ENCODE peak calls at places on chromosomes 13 and 19, in five cellular contexts. One of them, this sample, is unnamed.

GRCh38 chr13:36673838-36674326 is at the start of gene SERTM1:
- DNase-seq in HepG2: no peak
- DNase-seq in H1: peak; percentile 81
- DNase-seq in WTC11: peak; percentile 82
- DNase-seq in K562: no peak
- DNase-seq in this sample: no peak

GRCh38 chr13:25973576-25973975 is 78.2 kb downstream of the SHISA2 start:
- DNase-seq in HepG2: no peak
- DNase-seq in WTC11: no peak
- DNase-seq in H1: no peak
- DNase-seq in K562: no peak
- DNase-seq in this sample: no peak

GRCh38 chr13:28707629-28708427 is 10.9 kb downstream of the SLC46A3 start:
- DNase-seq in HepG2: no peak
- DNase-seq in K562: no peak
- DNase-seq in H1: no peak
- DNase-seq in WTC11: no peak
- DNase-seq in this sample: peak; percentile 94

GRCh38 chr13:113861433-113862030 is 2.3 kb downstream of the GAS6 start:
- DNase-seq in K562: no peak
- DNase-seq in WTC11: no peak
- DNase-seq in H1: peak; percentile 51
- DNase-seq in HepG2: no peak
- DNase-seq in this sample: no peak

GRCh38 chr13:95298971-95299627 is 2.2 kb downstream of the ABCC4 start:
- DNase-seq in HepG2: no peak
- DNase-seq in H1: no peak
- DNase-seq in WTC11: no peak
- DNase-seq in K562: no peak
- DNase-seq in this sample: no peak

GRCh38 chr13:84243340-84243739 is 361.1 kb upstream of the SLITRK1 start:
- DNase-seq in H1: no peak
- DNase-seq in WTC11: no peak
- DNase-seq in K562: no peak
- DNase-seq in HepG2: no peak
- DNase-seq in this sample: no peak

GRCh38 chr19:6070179-6071102 is 39.9 kb downstream of the RFX2 start:
- DNase-seq in K562: no peak
- DNase-seq in WTC11: no peak
- DNase-seq in H1: no peak
- DNase-seq in HepG2: no peak
- DNase-seq in this sample: no peak

GRCh38 chr19:14786421-14786851 is 8.1 kb upstream of the ADGRE2 start:
- DNase-seq in WTC11: peak; percentile 78
- DNase-seq in HepG2: no peak
- DNase-seq in K562: peak; percentile 74
- DNase-seq in H1: peak; percentile 90
- DNase-seq in this sample: no peak

GRCh38 chr13:26036383-26036782 is 15.4 kb downstream of the SHISA2 start:
- DNase-seq in K562: no peak
- DNase-seq in HepG2: no peak
- DNase-seq in WTC11: no peak
- DNase-seq in H1: no peak
- DNase-seq in this sample: no peak

GRCh38 chr13:110758195-110758594 is 44.7 kb downstream of the ING1 start:
- DNase-seq in WTC11: no peak
- DNase-seq in K562: no peak
- DNase-seq in HepG2: no peak
- DNase-seq in H1: no peak
- DNase-seq in this sample: no peak

GRCh38 chr13:25971077-25971476 is 80.7 kb downstream of the SHISA2 start:
- DNase-seq in WTC11: no peak
- DNase-seq in K562: no peak
- DNase-seq in H1: no peak
- DNase-seq in HepG2: no peak
- DNase-seq in this sample: no peak

GRCh38 chr13:76677047-76677446 is 209.2 kb downstream of the KCTD12 start:
- DNase-seq in K562: no peak
- DNase-seq in WTC11: no peak
- DNase-seq in H1: no peak
- DNase-seq in HepG2: no peak
- DNase-seq in this sample: no peak

GRCh38 chr13:20340759-20341161 is 108.6 kb upstream of the GJB6 start:
- DNase-seq in K562: no peak
- DNase-seq in WTC11: no peak
- DNase-seq in H1: no peak
- DNase-seq in HepG2: no peak
- DNase-seq in this sample: no peak

GRCh38 chr13:44141213-44141724 is 232.4 kb upstream of the SERP2 start:
- DNase-seq in K562: no peak
- DNase-seq in H1: no peak
- DNase-seq in WTC11: no peak
- DNase-seq in HepG2: no peak
- DNase-seq in this sample: no peak

GRCh38 chr19:18612772-18613588 is at the start of gene TMEM59L:
- DNase-seq in HepG2: no peak
- DNase-seq in K562: peak; percentile 67
- DNase-seq in H1: peak; percentile 82
- DNase-seq in WTC11: peak; percentile 60
- DNase-seq in this sample: no peak

GRCh38 chr13:28582225-28582891 is 76.6 kb upstream of the POMP start:
- DNase-seq in H1: no peak
- DNase-seq in HepG2: no peak
- DNase-seq in K562: peak; percentile 38
- DNase-seq in WTC11: no peak
- DNase-seq in this sample: no peak

GRCh38 chr19:29680447-29680846 is 15.2 kb downstream of the PLEKHF1 start:
- DNase-seq in HepG2: no peak
- DNase-seq in WTC11: no peak
- DNase-seq in H1: no peak
- DNase-seq in K562: no peak
- DNase-seq in this sample: no peak

GRCh38 chr19:45492137-45492626 is 4.7 kb downstream of the RTN2 start:
- DNase-seq in H1: no peak
- DNase-seq in WTC11: no peak
- DNase-seq in HepG2: no peak
- DNase-seq in K562: no peak
- DNase-seq in this sample: no peak

GRCh38 chr19:7540761-7541480 is 5.4 kb downstream of the PNPLA6 start:
- DNase-seq in HepG2: no peak
- DNase-seq in K562: peak; percentile 88
- DNase-seq in WTC11: peak; percentile 89
- DNase-seq in H1: peak; percentile 92
- DNase-seq in this sample: no peak

GRCh38 chr13:41693434-41693833 is 236.1 kb downstream of the RGCC start:
- DNase-seq in K562: no peak
- DNase-seq in WTC11: no peak
- DNase-seq in HepG2: no peak
- DNase-seq in H1: no peak
- DNase-seq in this sample: no peak

GRCh38 chr13:112029143-112029542 is 37.8 kb upstream of the SOX1 start:
- DNase-seq in HepG2: no peak
- DNase-seq in WTC11: no peak
- DNase-seq in K562: no peak
- DNase-seq in H1: no peak
- DNase-seq in this sample: no peak

GRCh38 chr13:112938680-112939079 is 30.3 kb upstream of the MCF2L start:
- DNase-seq in H1: no peak
- DNase-seq in HepG2: no peak
- DNase-seq in WTC11: no peak
- DNase-seq in K562: no peak
- DNase-seq in this sample: no peak

GRCh38 chr19:18637644-18638630 is 1.1 kb downstream of the KLHL26 start:
- DNase-seq in WTC11: no peak
- DNase-seq in H1: no peak
- DNase-seq in K562: no peak
- DNase-seq in HepG2: no peak
- DNase-seq in this sample: no peak

GRCh38 chr13:46119883-46120614 is 15.2 kb upstream of the CPB2 start:
- DNase-seq in WTC11: no peak
- DNase-seq in HepG2: no peak
- DNase-seq in K562: peak; percentile 73
- DNase-seq in H1: no peak
- DNase-seq in this sample: no peak

GRCh38 chr13:101455863-101456262 is 3.4 kb downstream of the ITGBL1 start:
- DNase-seq in WTC11: no peak
- DNase-seq in HepG2: no peak
- DNase-seq in K562: no peak
- DNase-seq in H1: no peak
- DNase-seq in this sample: no peak

GRCh38 chr19:13866463-13867046 is 10.4 kb upstream of the NANOS3 start:
- DNase-seq in HepG2: no peak
- DNase-seq in WTC11: no peak
- DNase-seq in H1: no peak
- DNase-seq in K562: no peak
- DNase-seq in this sample: no peak

GRCh38 chr13:108987488-108987887 is 358.1 kb downstream of the MYO16 start:
- DNase-seq in H1: no peak
- DNase-seq in HepG2: no peak
- DNase-seq in WTC11: no peak
- DNase-seq in K562: no peak
- DNase-seq in this sample: no peak

GRCh38 chr13:75452564-75452963 is 29.4 kb downstream of the TBC1D4 start:
- DNase-seq in HepG2: no peak
- DNase-seq in WTC11: no peak
- DNase-seq in H1: no peak
- DNase-seq in K562: no peak
- DNase-seq in this sample: no peak

GRCh38 chr19:36245210-36246005 is 30.5 kb downstream of the ZNF146 start:
- DNase-seq in K562: no peak
- DNase-seq in H1: peak; percentile 88
- DNase-seq in HepG2: no peak
- DNase-seq in WTC11: peak; percentile 85
- DNase-seq in this sample: no peak

GRCh38 chr13:20713751-20714150 is 10.3 kb downstream of the IL17D start:
- DNase-seq in HepG2: no peak
- DNase-seq in K562: no peak
- DNase-seq in WTC11: no peak
- DNase-seq in H1: no peak
- DNase-seq in this sample: no peak

GRCh38 chr19:7917292-7918061 is 2.7 kb upstream of the SNAPC2 start:
- DNase-seq in K562: no peak
- DNase-seq in H1: peak; percentile 86
- DNase-seq in HepG2: no peak
- DNase-seq in WTC11: peak; percentile 77
- DNase-seq in this sample: no peak

GRCh38 chr13:49620170-49620621 is 8.1 kb upstream of the ARL11 start:
- DNase-seq in HepG2: no peak
- DNase-seq in H1: no peak
- DNase-seq in WTC11: no peak
- DNase-seq in K562: no peak
- DNase-seq in this sample: no peak

GRCh38 chr13:49627831-49628652 is at the start of gene ARL11:
- DNase-seq in WTC11: peak; percentile 81
- DNase-seq in K562: peak; percentile 47
- DNase-seq in H1: peak; percentile 83
- DNase-seq in HepG2: no peak
- DNase-seq in this sample: peak; percentile 39

GRCh38 chr13:49625392-49626137 is 2.7 kb upstream of the ARL11 start:
- DNase-seq in WTC11: no peak
- DNase-seq in H1: no peak
- DNase-seq in K562: no peak
- DNase-seq in HepG2: peak; percentile 80
- DNase-seq in this sample: no peak

GRCh38 chr13:49624207-49624606 is 4.1 kb upstream of the ARL11 start:
- DNase-seq in H1: no peak
- DNase-seq in WTC11: no peak
- DNase-seq in K562: no peak
- DNase-seq in HepG2: no peak
- DNase-seq in this sample: no peak

GRCh38 chr13:49622174-49622946 is 5.9 kb upstream of the ARL11 start:
- DNase-seq in K562: no peak
- DNase-seq in HepG2: peak; percentile 48
- DNase-seq in WTC11: no peak
- DNase-seq in H1: no peak
- DNase-seq in this sample: no peak
- TF ChIP-seq CREB1 in K562: no peak
- TF ChIP-seq CREB1 in HepG2: no peak
- TF ChIP-seq CREB1 in WTC11: no peak
- TF ChIP-seq CREB1 in H1: no peak
- TF ChIP-seq CREB1 in this sample: no peak

DNA sequence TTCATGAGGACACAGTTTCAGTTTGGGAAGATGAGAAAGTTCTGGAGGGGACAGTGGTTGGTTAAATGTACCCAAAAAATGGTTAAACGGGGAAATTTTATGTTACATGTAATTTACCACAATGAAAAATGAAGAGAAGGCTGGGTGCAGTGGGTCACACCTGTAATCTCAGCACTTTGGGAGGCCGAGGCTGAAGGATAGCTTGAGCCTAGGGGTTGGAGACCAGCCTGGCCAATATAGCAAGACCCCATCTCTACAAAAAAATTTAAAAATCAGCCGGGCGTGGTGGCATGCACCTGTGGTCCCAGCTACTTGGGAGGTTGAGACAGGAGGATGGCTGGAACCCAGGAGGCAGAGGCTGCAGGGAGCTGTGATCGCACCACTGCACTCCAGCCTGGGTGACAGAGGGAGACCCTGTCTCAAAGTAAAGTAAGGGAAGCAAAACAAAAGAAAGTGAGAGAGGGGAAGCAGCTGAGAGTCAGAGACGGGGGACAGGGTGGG is 17.2 kb downstream of the GNG7 start:
- DNase-seq in HepG2: no peak
- DNase-seq in WTC11: no peak
- DNase-seq in H1: no peak
- DNase-seq in K562: no peak
- DNase-seq in this sample: no peak
- TF ChIP-seq USF2 in HepG2: no peak
- TF ChIP-seq USF2 in WTC11: no peak
- TF ChIP-seq USF2 in H1: no peak
- TF ChIP-seq USF2 in K562: no peak
- TF ChIP-seq USF2 in this sample: no peak

DNA sequence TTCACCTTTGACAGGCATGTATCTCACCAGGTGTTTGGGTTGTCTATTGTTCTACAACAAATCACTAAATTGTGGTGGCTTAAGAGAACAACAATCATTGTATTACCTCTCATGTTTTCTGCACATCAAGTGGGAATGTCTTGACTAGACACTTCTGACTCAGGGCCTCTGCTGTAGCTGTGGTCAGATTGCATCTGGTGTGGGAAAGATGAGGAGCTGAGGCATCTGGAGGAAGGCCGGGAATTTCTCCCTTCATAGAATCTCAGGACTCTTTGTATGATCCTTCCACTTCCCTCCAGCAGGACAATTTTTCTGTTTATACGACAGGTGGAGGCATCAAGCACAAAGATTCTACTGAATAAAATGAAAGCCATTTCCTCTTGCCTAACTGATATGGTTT is 511.8 kb upstream of the NBEA start:
- DNase-seq in WTC11: no peak
- DNase-seq in K562: no peak
- DNase-seq in H1: no peak
- DNase-seq in HepG2: no peak
- DNase-seq in this sample: no peak
- TF ChIP-seq CREB1 in WTC11: no peak
- TF ChIP-seq CREB1 in K562: no peak
- TF ChIP-seq CREB1 in H1: no peak
- TF ChIP-seq CREB1 in HepG2: no peak
- TF ChIP-seq CREB1 in this sample: no peak

GRCh38 chr19:33171916-33172359 is 22.2 kb upstream of the LRP3 start:
- DNase-seq in H1: no peak
- DNase-seq in WTC11: no peak
- DNase-seq in HepG2: no peak
- DNase-seq in K562: no peak
- DNase-seq in this sample: no peak
- TF ChIP-seq USF2 in H1: no peak
- TF ChIP-seq USF2 in WTC11: no peak
- TF ChIP-seq USF2 in HepG2: no peak
- TF ChIP-seq USF2 in K562: no peak
- TF ChIP-seq USF2 in this sample: no peak

GRCh38 chr19:33795370-33796163 is 1.1 kb upstream of the KCTD15 start:
- DNase-seq in K562: peak; percentile 91
- DNase-seq in H1: peak; percentile 90
- DNase-seq in WTC11: peak; percentile 88
- DNase-seq in HepG2: peak; percentile 66
- DNase-seq in this sample: no peak
- TF ChIP-seq CREB1 in K562: peak; percentile 43
- TF ChIP-seq CREB1 in H1: peak; percentile 73
- TF ChIP-seq CREB1 in WTC11: no peak
- TF ChIP-seq CREB1 in HepG2: peak; percentile 27
- TF ChIP-seq CREB1 in this sample: no peak